ENCODE peak calls at places on chromosomes 2 and 18, in nine cellular contexts. Y is activated T-cell treated with anti-CD3 and anti-CD28 coated beads for 24 hours; P is stimulated activated CD4-positive, alpha-beta T cell treated with anti-CD3 and anti-CD28 coated beads, Interleukin-2, amount 100 ng/mL, for 48 hours; O is body of pancreas; I is heart left ventricle; Q is coronary artery; N is PC-3; Z is cerebellar cortex; K is spleen. L is an unnamed sample.

GRCh38 chr2:73260338-73260984 is 23.8 kb downstream of the FBXO41 start:
- DNase-seq in Y (no peak), P (no peak), O (peak; percentile 65), I (no peak), Q (no peak), N (peak; percentile 58), Z (peak; percentile 82), K (no peak), L (no peak)

GRCh38 chr2:44120428-44120827 is 48.2 kb upstream of the PPM1B start:
- DNase-seq in Y (peak; percentile 37), P (no peak), O (no peak), I (no peak), Q (no peak), N (peak; percentile 86), Z (no peak), K (no peak), L (no peak)

GRCh38 chr2:120991401-120991800 is 255.7 kb downstream of the GLI2 start:
- DNase-seq in Y (no peak), P (no peak), O (no peak), I (no peak), Q (peak; percentile 66), N (no peak), Z (no peak), K (peak; percentile 50), L (no peak)

GRCh38 chr2:14866953-14867352 is 234.4 kb downstream of the LRATD1 start:
- DNase-seq in Y (no peak), P (no peak), O (no peak), I (no peak), Q (no peak), N (peak; percentile 79), Z (no peak), K (no peak), L (no peak)

GRCh38 chr2:11533278-11534077 is at the start of gene GREB1:
- DNase-seq in Y (no peak), P (no peak), O (no peak), I (no peak), Q (no peak), N (peak; percentile 46), Z (no peak), K (no peak), L (no peak)

GRCh38 chr2:95044598-95044997 is 19.1 kb downstream of the MAL start:
- DNase-seq in Y (no peak), P (no peak), O (no peak), I (no peak), Q (no peak), N (no peak), Z (no peak), K (peak; percentile 41), L (no peak)

GRCh38 chr2:227990937-227991336 is 119.5 kb downstream of the DAW1 start:
- DNase-seq in Y (no peak), P (no peak), O (no peak), I (no peak), Q (no peak), N (no peak), Z (no peak), K (no peak), L (no peak)

GRCh38 chr2:215548714-215549113 is 112.8 kb upstream of the FN1 start:
- DNase-seq in Y (no peak), P (no peak), O (no peak), I (no peak), Q (no peak), N (peak; percentile 45), Z (no peak), K (no peak), L (no peak)

GRCh38 chr2:144267209-144267608 is 252.7 kb downstream of the ZEB2 start:
- DNase-seq in Y (no peak), P (no peak), O (peak; percentile 12), I (no peak), Q (no peak), N (no peak), Z (no peak), K (no peak), L (no peak)

GRCh38 chr2:160087854-160088745 is 25.7 kb upstream of the PLA2R1 start:
- DNase-seq in Y (no peak), P (peak; percentile 14), O (no peak), I (no peak), Q (no peak), N (peak; percentile 60), Z (peak; percentile 5), K (no peak), L (peak; percentile 5)

GRCh38 chr2:74704216-74704615 is 50.2 kb downstream of the SEMA4F start:
- DNase-seq in Y (no peak), P (no peak), O (no peak), I (no peak), Q (no peak), N (no peak), Z (no peak), K (no peak), L (no peak)

GRCh38 chr2:161839931-161840330 is 215.7 kb downstream of the SLC4A10 start:
- DNase-seq in Y (no peak), P (no peak), O (no peak), I (no peak), Q (no peak), N (no peak), Z (no peak), K (no peak), L (no peak)

GRCh38 chr2:230225486-230225885 is at the start of gene SP140:
- DNase-seq in Y (peak; percentile 74), P (peak; percentile 54), O (peak; percentile 65), I (peak; percentile 37), Q (no peak), N (no peak), Z (no peak), K (peak; percentile 93), L (no peak)

GRCh38 chr2:238899386-238899785 is 51.5 kb downstream of the TWIST2 start:
- DNase-seq in Y (no peak), P (no peak), O (no peak), I (no peak), Q (no peak), N (no peak), Z (no peak), K (peak; percentile 35), L (no peak)

GRCh38 chr18:24914685-24915267 is 437.2 kb downstream of the ZNF521 start:
- DNase-seq in Y (no peak), P (no peak), O (no peak), I (no peak), Q (no peak), N (no peak), Z (no peak), K (no peak), L (no peak)

GRCh38 chr2:206266130-206267125 is 8.0 kb upstream of the ZDBF2 start:
- DNase-seq in Y (no peak), P (no peak), O (no peak), I (no peak), Q (no peak), N (no peak), Z (no peak), K (no peak), L (no peak)

GRCh38 chr18:48803518-48803917 is 147.2 kb downstream of the SMAD7 start:
- DNase-seq in Y (no peak), P (no peak), O (no peak), I (no peak), Q (peak; percentile 57), N (no peak), Z (no peak), K (peak; percentile 45), L (no peak)

GRCh38 chr2:29014331-29014730 is 33.2 kb downstream of the TOGARAM2 start:
- DNase-seq in Y (no peak), P (peak; percentile 39), O (no peak), I (no peak), Q (no peak), N (no peak), Z (no peak), K (peak; percentile 82), L (no peak)

GRCh38 chr2:191319181-191319580 is 74.0 kb downstream of the MYO1B start:
- DNase-seq in Y (no peak), P (no peak), O (no peak), I (no peak), Q (no peak), N (peak; percentile 77), Z (no peak), K (no peak), L (no peak)

GRCh38 chr2:33137331-33137730 is 190.6 kb downstream of the LTBP1 start:
- DNase-seq in Y (no peak), P (no peak), O (no peak), I (no peak), Q (no peak), N (no peak), Z (no peak), K (no peak), L (no peak)